ENCODE peak calls at places on chromosomes 13 and 19, in six cellular contexts. O is kidney, J is OCI-LY7, P is ovary, D is A549, N is Peyer's patch. A is an unnamed sample. For H3K4me1, the result is how much of the 10 kb centered on the place peaks cover.

GRCh38 chr13:55302568-55302967 is 1838.2 kb upstream of the PRR20A start:
- DNase-seq in O (no peak), J (no peak), P (no peak), D (no peak), N (no peak), A (no peak)

GRCh38 chr13:51041710-51042109 is 69.4 kb downstream of the C13orf42 start:
- DNase-seq in O (no peak), J (no peak), P (no peak), D (no peak), N (no peak), A (no peak)

GRCh38 chr13:51576754-51577153 is 7.5 kb upstream of the WDFY2 start:
- DNase-seq in O (no peak), J (no peak), P (no peak), D (no peak), N (no peak), A (no peak)

GRCh38 chr13:59437902-59438301 is 725.8 kb downstream of the DIAPH3 start:
- DNase-seq in O (no peak), J (no peak), P (no peak), D (no peak), N (no peak), A (no peak)

GRCh38 chr19:9939301-9939913 is 3.1 kb upstream of the OLFM2 start:
- DNase-seq in O (no peak), J (no peak), P (no peak), D (no peak), N (no peak), A (no peak)

GRCh38 chr13:31096624-31097302 is 64.9 kb downstream of the HSPH1 start:
- DNase-seq in O (no peak), J (no peak), P (no peak), D (no peak), N (no peak), A (no peak)

GRCh38 chr13:111406636-111407035 is 86.2 kb downstream of the TEX29 start:
- DNase-seq in O (no peak), J (no peak), P (no peak), D (no peak), N (no peak), A (no peak)

GRCh38 chr19:55088543-55089265 is 13.0 kb downstream of the EPS8L1 start:
- DNase-seq in O (peak), J (peak), P (peak), D (peak), N (peak), A (no peak)

GRCh38 chr13:113629814-113630213 is 28.2 kb downstream of the ATP4B start:
- DNase-seq in O (peak), J (no peak), P (no peak), D (no peak), N (no peak), A (no peak)

GRCh38 chr19:398719-399118 is 10.2 kb downstream of the C2CD4C start:
- DNase-seq in O (peak), J (no peak), P (no peak), D (no peak), N (no peak), A (no peak)

GRCh38 chr13:94413545-94413944 is 65.9 kb downstream of the DCT start:
- DNase-seq in O (no peak), J (no peak), P (no peak), D (no peak), N (no peak), A (no peak)

GRCh38 chr13:27975579-27976361 is 6.7 kb upstream of the CDX2 start:
- DNase-seq in O (peak), J (no peak), P (no peak), D (no peak), N (no peak), A (no peak)

GRCh38 chr19:29745253-29745652 is 30.2 kb upstream of the C19orf12 start:
- DNase-seq in O (peak), J (no peak), P (no peak), D (no peak), N (no peak), A (no peak)

GRCh38 chr13:107138468-107138867 is 570.5 kb upstream of the ARGLU1 start:
- DNase-seq in O (no peak), J (no peak), P (no peak), D (no peak), N (no peak), A (no peak)

GRCh38 chr13:110458594-110459365 is 102.7 kb downstream of the RAB20 start:
- DNase-seq in O (peak), J (peak), P (no peak), D (no peak), N (no peak), A (no peak)

GRCh38 chr19:1630012-1630411 is 22.4 kb downstream of the TCF3 start:
- DNase-seq in O (no peak), J (no peak), P (no peak), D (no peak), N (no peak), A (no peak)

GRCh38 chr19:29708553-29709439 is 6.3 kb downstream of the C19orf12 start:
- DNase-seq in O (peak), J (no peak), P (no peak), D (no peak), N (no peak), A (peak)

GRCh38 chr19:384801-385169 is 24.2 kb downstream of the C2CD4C start:
- DNase-seq in O (peak), J (peak), P (no peak), D (no peak), N (peak), A (no peak)

GRCh38 chr13:98285317-98285716 is 108.2 kb upstream of the RNF113B start:
- DNase-seq in O (no peak), J (no peak), P (no peak), D (no peak), N (no peak), A (no peak)

GRCh38 chr19:3375221-3376088 is 9.1 kb downstream of the NFIC start:
- DNase-seq in O (peak), J (no peak), P (peak), D (no peak), N (peak), A (peak)

GRCh38 chr13:34265016-34265692 is 447.2 kb downstream of the RFC3 start:
- DNase-seq in O (no peak), J (no peak), P (no peak), D (peak), N (no peak), A (no peak)

GRCh38 chr13:74135306-74136088 is 1.3 kb upstream of the KLF12 start:
- DNase-seq in O (peak), J (peak), P (peak), D (peak), N (peak), A (peak)

GRCh38 chr13:42333613-42334328 is 61.8 kb downstream of the AKAP11 start:
- DNase-seq in O (no peak), J (peak), P (no peak), D (peak), N (no peak), A (no peak)

GRCh38 chr19:1136201-1136600 is 32.4 kb downstream of the GPX4 start:
- DNase-seq in O (no peak), J (no peak), P (no peak), D (no peak), N (peak), A (no peak)

GRCh38 chr13:110281736-110282135 is 25.2 kb downstream of the COL4A1 start:
- DNase-seq in O (no peak), J (no peak), P (no peak), D (no peak), N (no peak), A (no peak)

GRCh38 chr13:112712451-112712881 is 22.6 kb downstream of the ATP11A start:
- DNase-seq in O (peak), J (no peak), P (no peak), D (no peak), N (no peak), A (no peak)

GRCh38 chr13:31045621-31046081 is 113.2 kb downstream of the TEX26 start:
- DNase-seq in O (peak), J (no peak), P (peak), D (peak), N (no peak), A (no peak)

GRCh38 chr13:41973247-41973741 is 12.4 kb upstream of the VWA8 start:
- DNase-seq in O (no peak), J (no peak), P (no peak), D (no peak), N (no peak), A (no peak)

GRCh38 chr13:45807520-45808099 is 43.9 kb downstream of the SIAH3 start:
- DNase-seq in O (no peak), J (peak), P (no peak), D (peak), N (no peak), A (no peak)

GRCh38 chr13:69882451-69882850 is 225.2 kb upstream of the ATXN8OS start:
- DNase-seq in O (no peak), J (no peak), P (no peak), D (no peak), N (no peak), A (no peak)

GRCh38 chr13:114102521-114103288 is 29.7 kb downstream of the RASA3 start:
- DNase-seq in O (peak), J (no peak), P (no peak), D (no peak), N (no peak), A (no peak)

DNA sequence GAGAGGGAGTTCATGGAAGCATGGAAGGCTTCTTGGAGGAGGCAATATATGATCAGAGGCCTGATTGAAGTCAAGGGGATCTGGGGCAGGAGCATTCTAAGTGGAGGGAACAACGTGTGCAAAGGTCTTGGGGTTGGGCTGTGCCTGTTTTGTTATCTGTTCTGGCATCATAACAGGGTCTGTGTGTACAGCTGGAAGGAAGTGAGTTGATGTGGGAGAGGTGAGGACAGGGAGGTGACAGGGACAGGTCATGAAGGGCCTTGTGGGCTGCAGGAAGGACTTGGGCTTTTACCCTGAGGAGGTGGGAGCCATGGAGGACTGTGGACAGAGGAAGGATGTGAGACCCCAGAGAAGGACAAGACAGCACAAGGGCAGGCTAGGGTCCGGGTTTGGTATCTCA is 1.2 kb upstream of the NFILZ start:
- DNase-seq in O (no peak), J (no peak), P (no peak), D (no peak), N (no peak), A (no peak)
- H3K4me1 ChIP-seq in O (under half), J (under half), P (under half), D (under half), N (under half), A (under half)

DNA sequence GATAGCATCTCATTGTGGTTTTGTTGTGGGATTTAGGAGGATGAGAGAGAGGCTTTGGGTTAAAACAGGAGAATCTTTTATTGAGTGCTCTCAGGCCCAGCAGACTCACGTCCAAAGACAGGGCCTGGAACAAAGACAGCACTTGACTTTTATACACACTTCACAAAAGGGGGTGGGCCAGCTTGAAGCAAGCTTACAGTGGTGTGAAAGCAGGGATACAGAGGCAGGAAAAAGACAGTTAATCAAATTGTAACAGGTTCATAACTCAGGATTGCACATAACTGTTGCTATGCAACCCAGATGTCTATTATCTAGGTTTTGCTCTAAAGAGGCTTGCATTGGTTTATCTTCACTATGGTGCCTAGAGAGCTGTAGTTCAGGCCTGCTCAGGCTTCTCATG is 42.3 kb upstream of the CEACAM21 start:
- DNase-seq in O (no peak), J (no peak), P (no peak), D (no peak), N (no peak), A (no peak)
- H3K4me1 ChIP-seq in O (under half), J (half or more), P (under half), D (under half), N (under half), A (under half)

DNA sequence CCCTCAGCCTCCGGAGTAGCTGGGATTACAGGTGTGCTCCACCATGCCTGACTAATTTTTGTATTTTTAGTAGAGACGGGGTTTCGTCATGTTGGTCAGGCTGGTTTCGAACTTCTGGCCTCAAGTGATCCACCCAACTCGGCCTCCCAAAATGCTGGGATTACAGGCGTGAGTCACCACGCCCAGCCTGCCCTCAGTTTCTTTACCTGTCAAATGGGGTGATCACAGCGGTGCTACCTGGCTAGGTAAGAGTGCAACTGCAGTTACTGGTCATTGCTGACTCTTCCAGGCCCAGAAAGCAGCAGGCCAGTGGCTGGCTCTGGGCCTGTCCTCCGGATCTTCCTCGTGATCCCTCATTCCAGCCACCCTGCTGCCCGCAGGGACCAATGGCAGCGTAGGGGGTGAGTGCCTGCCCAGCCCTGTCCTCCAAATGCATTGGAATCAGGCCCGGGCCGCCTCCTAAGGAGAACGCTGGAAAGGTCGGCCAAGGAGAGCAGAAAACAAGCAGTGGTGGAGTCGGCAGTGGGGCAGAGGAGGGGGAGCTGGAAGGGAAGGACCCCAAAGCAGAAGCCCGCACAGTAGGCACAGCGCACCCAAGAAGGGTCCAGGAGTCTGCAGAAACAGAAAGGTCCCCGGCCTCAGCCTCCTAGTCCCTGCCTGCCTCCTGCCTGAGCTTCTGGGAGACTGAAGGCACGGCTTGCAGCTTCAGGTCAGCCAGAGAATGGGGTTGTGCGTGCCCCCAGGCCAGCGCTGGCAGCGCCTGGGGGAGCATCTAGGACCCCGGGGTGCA is 1.8 kb upstream of the SLC27A1 start:
- DNase-seq in O (no peak), J (no peak), P (peak), D (no peak), N (no peak), A (peak)
- H3K4me1 ChIP-seq in O (under half), J (under half), P (under half), D (under half), N (under half), A (under half)

DNA sequence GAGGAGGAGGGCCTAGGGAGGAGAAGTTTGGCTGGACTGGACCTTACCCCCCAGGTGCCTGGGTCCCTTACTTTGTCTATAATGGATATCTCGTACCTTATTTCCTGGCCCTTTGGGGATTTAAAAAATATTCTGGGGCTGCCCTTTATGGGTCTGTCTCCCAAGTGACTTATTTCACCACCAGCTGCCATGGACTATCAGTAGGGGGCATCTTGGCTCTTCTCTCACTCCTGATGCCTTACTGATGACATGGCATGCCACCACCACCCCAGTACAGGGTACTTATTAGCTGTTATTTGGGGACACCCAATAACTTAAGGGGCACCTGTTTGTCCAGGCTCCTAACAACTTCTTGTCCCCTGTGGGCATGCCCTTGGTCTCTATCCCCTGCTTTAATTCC is 38.0 kb downstream of the NFIX start:
- DNase-seq in O (no peak), J (peak), P (no peak), D (no peak), N (no peak), A (peak)
- H3K4me1 ChIP-seq in O (under half), J (under half), P (half or more), D (under half), N (half or more), A (half or more)

DNA sequence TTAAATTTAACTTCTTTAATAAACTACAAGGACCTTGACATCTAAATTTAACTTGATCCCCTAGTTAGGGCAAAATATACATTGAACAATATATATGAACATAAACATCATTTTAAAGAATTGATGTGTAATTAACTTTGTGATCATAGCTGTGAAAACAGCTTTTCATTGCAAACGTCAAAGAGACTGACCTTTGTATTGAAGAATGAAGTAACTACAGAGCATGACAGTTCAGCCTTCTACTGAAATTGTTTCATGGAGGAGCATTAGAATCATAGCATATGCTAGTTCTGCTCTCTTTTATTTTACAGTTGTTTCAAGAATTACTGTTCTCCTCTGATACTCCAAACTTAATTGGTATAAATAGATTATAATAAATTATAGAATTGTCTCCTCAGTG is 123.4 kb upstream of the PRR20A start:
- DNase-seq in O (no peak), J (no peak), P (no peak), D (no peak), N (no peak), A (no peak)
- H3K4me1 ChIP-seq in O (under half), J (under half), P (under half), D (under half), N (under half), A (under half)

DNA sequence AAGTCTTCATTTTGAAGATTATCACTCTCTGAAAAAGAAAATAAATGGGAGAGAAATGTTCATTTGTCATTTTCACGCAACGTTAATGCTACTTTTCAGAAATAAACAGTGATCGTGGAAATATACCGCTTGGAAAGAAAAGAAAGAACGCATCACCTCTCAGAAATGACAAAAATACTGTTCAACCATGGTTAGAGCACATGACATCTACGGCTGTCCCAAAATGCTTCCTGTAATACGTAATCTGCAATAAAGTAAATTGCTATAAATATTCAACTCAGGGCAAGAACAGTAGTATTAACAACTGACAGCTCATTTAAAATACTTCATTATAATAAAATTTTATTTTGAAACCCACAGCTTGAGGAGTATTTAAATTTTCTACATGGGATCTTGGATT is 15.2 kb downstream of the LATS2 start:
- DNase-seq in O (no peak), J (no peak), P (no peak), D (no peak), N (no peak), A (no peak)
- H3K4me1 ChIP-seq in O (under half), J (under half), P (under half), D (under half), N (under half), A (half or more)

DNA sequence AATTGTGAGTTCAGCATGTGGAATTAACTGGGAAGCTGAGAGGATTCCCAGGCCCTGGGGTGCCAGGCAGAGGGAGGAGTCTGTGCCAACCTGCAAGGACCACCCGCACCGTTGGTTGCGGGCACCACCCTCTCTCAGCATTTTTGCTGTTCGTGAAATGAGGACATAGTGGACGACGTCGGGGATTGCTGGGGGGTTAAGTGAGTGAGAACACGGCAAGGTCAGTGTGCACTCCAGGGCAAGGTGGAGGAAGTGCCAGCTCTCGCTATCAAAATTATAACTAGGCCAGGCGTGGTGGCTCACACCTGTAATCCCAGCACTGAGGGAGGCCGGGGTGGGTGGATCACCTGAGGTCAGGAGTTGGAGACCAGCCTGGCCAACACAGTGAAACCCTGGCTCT is 2.2 kb downstream of the FXYD3 start:
- DNase-seq in O (no peak), J (no peak), P (no peak), D (no peak), N (no peak), A (no peak)
- H3K4me1 ChIP-seq in O (under half), J (under half), P (under half), D (under half), N (under half), A (under half)

DNA sequence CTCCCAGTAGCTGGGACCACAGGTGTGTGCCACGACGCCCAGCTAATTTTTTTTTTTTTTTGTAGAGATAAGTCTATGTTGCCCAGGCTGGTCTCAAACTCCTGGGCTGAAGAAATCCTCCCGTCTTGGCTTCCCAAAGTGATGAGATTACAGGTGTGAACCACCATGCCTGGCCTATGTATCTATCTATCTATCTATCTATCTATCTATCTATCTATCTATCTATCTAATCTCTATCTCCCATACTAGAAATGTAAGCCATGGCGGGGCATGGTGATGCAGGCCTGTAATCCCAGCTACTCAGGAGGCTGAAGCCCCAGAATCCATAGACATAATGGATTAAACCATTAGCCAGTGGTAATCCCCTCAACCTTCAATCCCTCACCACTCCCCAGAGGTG is 6.5 kb upstream of the SERTAD3 start:
- DNase-seq in O (no peak), J (no peak), P (no peak), D (no peak), N (no peak), A (no peak)
- H3K4me1 ChIP-seq in O (under half), J (under half), P (under half), D (under half), N (under half), A (under half)

GRCh38 chr19:46347572-46347883 is 641 bp downstream of the PPP5C start:
- DNase-seq in O (no peak), J (no peak), P (no peak), D (no peak), N (no peak), A (no peak)
- H3K4me1 ChIP-seq in O (under half), J (half or more), P (under half), D (under half), N (half or more), A (under half)